ENCODE peak calls at places on chromosomes 12 and 14, in nine cellular contexts. C, X, S, D, J, Q, M, Z and U are unnamed samples.

GRCh38 chr14:58776516-58776915 is 138.8 kb downstream of the DACT1 start:
- DNase-seq in C (no peak), X (no peak), S (no peak), D (no peak), J (no peak), Q (no peak), M (no peak), Z (no peak), U (no peak)

GRCh38 chr12:39830862-39831520 is 211.4 kb upstream of the ABCD2 start:
- DNase-seq in C (no peak), X (no peak), S (no peak), D (no peak), J (no peak), Q (no peak), M (no peak), Z (no peak), U (no peak)

GRCh38 chr14:29925736-29926135 is 1.9 kb downstream of the PRKD1 start:
- DNase-seq in C (no peak), X (no peak), S (peak), D (no peak), J (no peak), Q (no peak), M (no peak), Z (peak), U (no peak)

GRCh38 chr12:27623645-27624044 is 72.6 kb upstream of the REP15 start:
- DNase-seq in C (peak), X (no peak), S (no peak), D (no peak), J (no peak), Q (no peak), M (no peak), Z (peak), U (no peak)

GRCh38 chr12:19811922-19812321 is 372.6 kb downstream of the AEBP2 start:
- DNase-seq in C (no peak), X (no peak), S (no peak), D (no peak), J (no peak), Q (no peak), M (no peak), Z (no peak), U (no peak)

GRCh38 chr14:44339862-44340261 is 167.2 kb downstream of the FSCB start:
- DNase-seq in C (no peak), X (no peak), S (no peak), D (no peak), J (no peak), Q (no peak), M (no peak), Z (no peak), U (no peak)

GRCh38 chr12:83784298-83784890 is 1097.7 kb downstream of the TMTC2 start:
- DNase-seq in C (no peak), X (no peak), S (peak), D (no peak), J (no peak), Q (no peak), M (no peak), Z (no peak), U (no peak)

GRCh38 chr14:105885561-105886320 is 359.4 kb downstream of the TMEM121 start:
- DNase-seq in C (no peak), X (no peak), S (no peak), D (no peak), J (no peak), Q (no peak), M (no peak), Z (no peak), U (no peak)

GRCh38 chr12:113246478-113247122 is 25.3 kb downstream of the TPCN1 start:
- DNase-seq in C (no peak), X (no peak), S (no peak), D (no peak), J (no peak), Q (no peak), M (no peak), Z (peak), U (no peak)

GRCh38 chr12:114984641-114985041 is 300.7 kb upstream of the TBX3 start:
- DNase-seq in C (no peak), X (no peak), S (peak), D (no peak), J (no peak), Q (no peak), M (no peak), Z (peak), U (no peak)

GRCh38 chr12:754238-754816 is 1.9 kb downstream of the WNK1 start:
- DNase-seq in C (peak), X (no peak), S (peak), D (no peak), J (no peak), Q (no peak), M (peak), Z (no peak), U (no peak)

GRCh38 chr12:4080213-4080612 is 193.3 kb upstream of the CCND2 start:
- DNase-seq in C (no peak), X (no peak), S (no peak), D (no peak), J (no peak), Q (no peak), M (no peak), Z (no peak), U (no peak)

GRCh38 chr12:41981758-41982157 is 162.9 kb downstream of the GXYLT1 start:
- DNase-seq in C (peak), X (no peak), S (peak), D (no peak), J (no peak), Q (no peak), M (peak), Z (peak), U (no peak)

GRCh38 chr14:92649934-92650545 is 98.4 kb downstream of the LGMN start:
- DNase-seq in C (peak), X (no peak), S (peak), D (no peak), J (peak), Q (no peak), M (no peak), Z (peak), U (no peak)

GRCh38 chr12:131965073-131965472 is 15.3 kb downstream of the EP400 start:
- DNase-seq in C (no peak), X (no peak), S (peak), D (no peak), J (no peak), Q (no peak), M (no peak), Z (peak), U (no peak)

GRCh38 chr14:42961509-42961908 is 1354.8 kb downstream of the LRFN5 start:
- DNase-seq in C (no peak), X (no peak), S (peak), D (no peak), J (no peak), Q (no peak), M (no peak), Z (no peak), U (no peak)

GRCh38 chr12:69662764-69663163 is 36.3 kb downstream of the BEST3 start:
- DNase-seq in C (no peak), X (no peak), S (no peak), D (no peak), J (no peak), Q (no peak), M (no peak), Z (no peak), U (no peak)